ENCODE peak calls at places on chromosomes 13 and 19, in ten cellular contexts. Q, A, S, U, E, N, X, Z, R and O are unnamed samples.

GRCh38 chr13:59409211-59409610 is 754.5 kb downstream of the DIAPH3 start:
- DNase-seq in N (no peak), E (peak; percentile 3), X (no peak), Q (no peak), A (peak; percentile 83), S (no peak), R (no peak), U (peak; percentile 32), Z (no peak), O (peak; percentile 45)

GRCh38 chr13:60467098-60467497 is 70.1 kb downstream of the TDRD3 start:
- DNase-seq in R (no peak), A (no peak), X (no peak), N (no peak), S (no peak), E (no peak), Z (no peak), U (no peak), Q (no peak), O (no peak)

GRCh38 chr19:49129238-49129583 is 9.9 kb downstream of the PPFIA3 start:
- DNase-seq in S (no peak), Z (no peak), X (no peak), R (no peak), A (peak; percentile 36), U (no peak), E (peak; percentile 36), N (no peak), Q (no peak), O (no peak)

GRCh38 chr13:36818483-36819063 is 449 bp upstream of the RFXAP start:
- DNase-seq in X (no peak), U (no peak), A (no peak), Q (no peak), S (no peak), N (no peak), Z (no peak), R (no peak), E (no peak), O (no peak)

GRCh38 chr19:15091918-15092753 is 10.1 kb downstream of the OR1I1 start:
- DNase-seq in N (no peak), S (peak; percentile 77), Q (peak; percentile 3), U (peak; percentile 39), Z (peak; percentile 63), A (no peak), R (no peak), X (peak; percentile 39), E (peak; percentile 77), O (peak; percentile 82)

GRCh38 chr19:20279516-20279915 is 112.5 kb downstream of the ZNF486 start:
- DNase-seq in S (no peak), R (no peak), N (no peak), U (no peak), Z (no peak), X (no peak), Q (peak; percentile 60), A (no peak), E (no peak), O (no peak)

GRCh38 chr13:113273856-113274590 is 23.0 kb upstream of the LAMP1 start:
- DNase-seq in S (no peak), A (peak; percentile 60), X (no peak), Z (no peak), R (no peak), E (peak; percentile 46), U (no peak), N (no peak), Q (no peak), O (peak; percentile 66)

GRCh38 chr19:5025027-5025426 is 56.1 kb downstream of the KDM4B start:
- DNase-seq in Z (no peak), R (no peak), S (no peak), E (no peak), A (no peak), U (no peak), X (no peak), N (no peak), Q (no peak), O (no peak)

GRCh38 chr19:24033962-24034342 is 53.0 kb upstream of the ZNF254 start:
- DNase-seq in S (peak; percentile 12), X (peak; percentile 1), R (peak; percentile 16), U (peak; percentile 21), Z (peak; percentile 21), Q (peak; percentile 9), E (peak; percentile 74), A (peak; percentile 66), N (peak; percentile 40), O (peak; percentile 68)

GRCh38 chr13:41054919-41055619 is 6.2 kb upstream of the WBP4 start:
- DNase-seq in S (no peak), Z (no peak), X (no peak), E (no peak), U (no peak), R (no peak), Q (no peak), N (no peak), A (no peak), O (no peak)

GRCh38 chr19:48965806-48966540 is 864 bp downstream of the FTL start:
- DNase-seq in R (peak; percentile 84), U (no peak), S (peak; percentile 87), E (peak; percentile 77), N (peak; percentile 91), Q (peak; percentile 64), Z (peak; percentile 62), A (peak; percentile 94), X (peak; percentile 85), O (peak; percentile 76)

GRCh38 chr13:99868767-99869166 is 102.8 kb downstream of the ZIC5 start:
- DNase-seq in Q (no peak), R (no peak), E (no peak), S (no peak), X (no peak), A (no peak), Z (no peak), U (no peak), N (no peak), O (no peak)

GRCh38 chr19:5534787-5535586 is 32.8 kb downstream of the TINCR start:
- DNase-seq in R (no peak), U (no peak), A (no peak), E (no peak), Z (no peak), Q (no peak), N (peak; percentile 43), S (no peak), X (no peak), O (no peak)

GRCh38 chr13:50687545-50687944 is 155.9 kb downstream of the DLEU7 start:
- DNase-seq in N (no peak), U (no peak), X (no peak), R (no peak), Q (no peak), Z (no peak), A (no peak), E (no peak), S (no peak), O (no peak)

GRCh38 chr13:26221721-26222522 is at the start of gene RNF6:
- DNase-seq in Z (peak; percentile 98), R (peak; percentile 90), U (peak; percentile 98), Q (peak; percentile 96), A (peak; percentile 96), E (peak; percentile 99), N (peak; percentile 81), X (peak; percentile 84), S (peak; percentile 91), O (peak; percentile 99)

GRCh38 chr13:99909097-99909835 is 62.3 kb downstream of the ZIC5 start:
- DNase-seq in Q (no peak), X (no peak), R (no peak), A (no peak), Z (no peak), E (no peak), U (no peak), S (no peak), N (no peak), O (no peak)

GRCh38 chr13:97435794-97436193 is 1.8 kb downstream of the RAP2A start:
- DNase-seq in Q (no peak), X (no peak), N (no peak), S (no peak), R (no peak), U (no peak), Z (no peak), E (peak; percentile 23), A (no peak), O (peak; percentile 19)

GRCh38 chr19:3319643-3320353 is 46.6 kb upstream of the NFIC start:
- DNase-seq in Q (no peak), E (peak; percentile 31), Z (no peak), X (no peak), A (peak; percentile 27), R (no peak), S (no peak), U (no peak), N (no peak), O (no peak)

GRCh38 chr13:28031220-28031903 is 42.9 kb upstream of the URAD start:
- DNase-seq in N (no peak), S (no peak), A (peak; percentile 51), R (no peak), Z (no peak), Q (peak; percentile 13), U (no peak), X (no peak), E (no peak), O (no peak)